ENCODE peak calls at places on chromosome 3, in five cellular contexts. H is AG04449, J is dorsolateral prefrontal cortex, O is osteoblast, K is PC-3. T is an unnamed sample.

GRCh38 chr3:39275052-39275451 is 4.8 kb downstream of the CX3CR1 start:
- DNase-seq in H (no peak), J (no peak), O (no peak), K (peak), T (no peak)

GRCh38 chr3:125236331-125236903 is 23.9 kb upstream of the SLC12A8 start:
- DNase-seq in H (no peak), J (no peak), O (no peak), K (no peak), T (no peak)

GRCh38 chr3:127151992-127152391 is 40.9 kb upstream of the PRR23E start:
- DNase-seq in H (no peak), J (no peak), O (no peak), K (no peak), T (no peak)

GRCh38 chr3:41167722-41168497 is 31.4 kb upstream of the CTNNB1 start:
- DNase-seq in H (no peak), J (no peak), O (no peak), K (no peak), T (peak)

GRCh38 chr3:101020616-101021015 is 27.4 kb upstream of the ABI3BP start:
- DNase-seq in H (peak), J (no peak), O (no peak), K (no peak), T (no peak)

GRCh38 chr3:39149059-39149455 is 4.3 kb downstream of the CSRNP1 start:
- DNase-seq in H (no peak), J (no peak), O (no peak), K (no peak), T (no peak)

GRCh38 chr3:182755308-182756106 is 37.8 kb upstream of the ATP11B start:
- DNase-seq in H (no peak), J (no peak), O (no peak), K (peak), T (no peak)

GRCh38 chr3:132351222-132351806 is 34.1 kb downstream of the ACP3 start:
- DNase-seq in H (no peak), J (no peak), O (no peak), K (no peak), T (no peak)

GRCh38 chr3:189119947-189120346 is 51.8 kb upstream of the TPRG1 start:
- DNase-seq in H (no peak), J (no peak), O (no peak), K (no peak), T (no peak)

GRCh38 chr3:121574449-121574848 is 6.7 kb downstream of the ARGFX start:
- DNase-seq in H (no peak), J (no peak), O (no peak), K (peak), T (no peak)
- TF ChIP-seq CTCF in H (no peak), J (no peak), O (no peak), K (no peak), T (no peak)

GRCh38 chr3:168040624-168041208 is 55.0 kb downstream of the GOLIM4 start:
- DNase-seq in H (peak), J (no peak), O (peak), K (peak), T (no peak)
- TF ChIP-seq CTCF in H (peak), J (peak), O (peak), K (peak), T (peak)

DNA sequence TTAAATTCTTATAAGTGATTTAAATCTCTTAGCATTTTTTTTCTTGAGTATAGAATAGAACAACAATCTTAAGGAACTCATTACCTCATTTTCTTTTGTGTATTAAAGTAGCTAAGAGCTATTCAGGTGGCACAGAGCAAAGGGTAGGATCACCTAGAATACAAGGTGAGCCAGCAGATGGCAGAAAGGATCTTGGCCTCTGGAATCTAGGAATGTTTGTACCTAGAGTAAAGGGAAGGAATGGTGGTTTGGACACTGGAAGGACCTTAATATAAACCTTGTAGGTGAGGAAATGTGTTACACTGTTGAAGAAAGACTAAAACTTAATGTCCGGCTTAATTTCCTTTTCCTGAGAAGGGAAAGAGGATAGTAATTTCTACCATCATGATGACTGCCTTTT is 89.0 kb downstream of the GHSR start:
- DNase-seq in H (no peak), J (no peak), O (no peak), K (no peak), T (no peak)
- TF ChIP-seq CTCF in H (no peak), J (no peak), O (no peak), K (no peak), T (no peak)

GRCh38 chr3:140859592-140860336 is 81.9 kb upstream of the SLC25A36 start:
- DNase-seq in H (no peak), J (no peak), O (no peak), K (peak), T (no peak)

GRCh38 chr3:140857993-140858392 is 83.6 kb upstream of the SLC25A36 start:
- DNase-seq in H (no peak), J (no peak), O (no peak), K (no peak), T (no peak)

DNA sequence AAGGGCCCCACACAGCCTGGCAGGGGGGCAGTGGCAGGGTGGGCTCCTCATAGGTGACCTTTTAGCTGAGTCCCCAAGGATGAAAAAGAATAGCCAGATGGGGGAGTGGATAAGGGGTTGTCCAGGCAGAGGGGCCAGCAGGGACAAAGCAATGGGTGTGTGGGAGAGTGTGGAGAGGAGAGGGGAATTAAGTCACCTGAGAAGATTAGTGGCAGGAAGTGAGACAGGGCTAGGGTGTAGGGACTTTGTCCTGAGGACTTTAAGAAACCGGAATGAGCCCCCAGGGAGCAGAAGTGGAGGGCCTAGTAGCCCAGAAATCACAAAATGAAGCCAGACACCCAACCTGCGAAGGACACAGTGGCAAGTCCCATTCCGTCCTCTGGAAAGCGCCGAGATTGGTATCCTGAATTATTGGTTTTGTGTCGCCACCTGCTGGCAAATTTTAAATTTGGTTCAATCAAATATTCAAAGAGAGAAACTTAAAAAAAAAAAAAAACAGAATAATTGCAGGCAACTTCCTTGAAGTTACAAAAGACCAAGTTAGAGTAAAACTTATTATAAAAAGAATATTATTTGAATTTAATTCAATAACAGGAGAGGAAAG is 78.1 kb upstream of the SLC25A36 start:
- DNase-seq in H (peak), J (no peak), O (no peak), K (peak), T (peak)
- TF ChIP-seq CTCF in H (peak), J (peak), O (peak), K (peak), T (peak)

DNA sequence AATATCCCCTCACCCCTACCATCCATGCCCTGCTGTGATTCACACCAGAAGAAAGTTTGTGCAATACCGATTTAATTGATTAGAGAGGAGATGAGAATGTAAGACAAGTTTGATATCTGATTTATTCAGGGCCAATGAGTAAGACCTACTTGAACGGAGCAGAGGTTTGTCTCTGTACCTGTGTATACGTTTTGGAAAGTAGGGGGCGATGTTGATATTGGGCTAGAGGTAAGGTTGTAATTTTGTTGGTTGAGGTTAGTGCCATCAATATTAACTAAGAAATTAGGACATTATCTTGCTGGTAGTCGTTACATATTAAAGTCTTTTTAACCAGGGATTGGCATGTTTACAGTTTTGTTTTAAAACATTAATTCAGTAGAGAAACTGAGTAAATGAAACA is 20.5 kb downstream of the EAF2 start:
- DNase-seq in H (no peak), J (no peak), O (no peak), K (peak), T (peak)
- TF ChIP-seq CTCF in H (no peak), J (peak), O (no peak), K (peak), T (no peak)

DNA sequence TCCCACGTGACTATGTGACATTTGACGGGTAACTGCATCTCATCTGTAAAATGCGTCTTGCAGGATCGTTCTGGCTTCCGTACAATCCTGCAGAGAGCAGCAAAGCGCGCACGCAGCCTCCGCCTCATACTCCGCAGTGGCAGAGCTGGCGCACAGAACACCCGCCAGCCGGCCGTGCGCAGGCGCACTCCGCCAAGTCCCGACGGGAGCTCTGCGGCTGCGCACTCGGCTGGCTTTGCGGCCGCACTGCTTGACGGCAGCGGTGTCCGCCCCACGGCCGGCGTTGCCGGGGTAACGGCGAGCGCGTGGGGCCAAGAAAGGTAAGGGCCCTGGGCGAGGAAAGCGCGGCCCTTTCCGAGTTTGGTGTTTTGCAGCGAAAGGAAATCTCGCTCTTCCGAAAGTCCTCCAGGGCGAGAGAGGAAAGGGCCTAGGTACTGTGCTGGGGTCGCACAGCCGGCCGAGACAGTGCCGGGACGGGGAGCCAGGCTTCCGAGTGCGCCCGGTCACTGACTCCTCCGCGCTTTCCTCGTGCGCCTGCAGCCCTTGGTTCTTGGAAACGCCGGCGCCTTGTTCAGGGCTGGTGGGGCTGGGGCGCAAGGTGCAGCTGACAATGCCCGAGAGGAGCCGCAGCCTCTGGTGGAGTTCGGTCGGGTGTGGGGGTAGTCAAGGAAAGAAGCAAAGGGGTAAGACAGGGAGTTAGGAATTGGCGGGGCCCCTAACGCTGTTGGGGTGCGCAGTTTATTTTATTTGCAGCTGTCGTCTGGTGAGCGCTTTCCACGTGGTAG is at the start of gene TSEN2:
- DNase-seq in H (no peak), J (peak), O (peak), K (peak), T (peak)
- TF ChIP-seq CTCF in H (peak), J (peak), O (peak), K (no peak), T (no peak)